ENCODE peak calls at places on chromosomes 7 and 10, in five cellular contexts. L, C, O, G and E are unnamed samples.

GRCh38 chr10:60654813-60655464 is 123.3 kb upstream of the CDK1 start:
- DNase-seq in L (no peak), C (no peak), G (no peak), O (peak; percentile 65), E (no peak)

GRCh38 chr10:31977440-31978157 is 49.0 kb upstream of the ARHGAP12 start:
- DNase-seq in L (no peak), C (no peak), O (peak; percentile 61), G (peak; percentile 72), E (no peak)

GRCh38 chr7:23431596-23432284 is 38.6 kb downstream of the IGF2BP3 start:
- DNase-seq in L (no peak), G (peak; percentile 18), C (no peak), O (no peak), E (no peak)

GRCh38 chr10:31768467-31768866 is 160.2 kb downstream of the ARHGAP12 start:
- DNase-seq in G (no peak), C (no peak), L (no peak), O (peak; percentile 83), E (no peak)

GRCh38 chr10:11009471-11010308 is 8.0 kb upstream of the CELF2 start:
- DNase-seq in L (no peak), O (peak; percentile 15), C (no peak), G (no peak), E (peak; percentile 10)

GRCh38 chr10:13672505-13672904 is 85.7 kb downstream of the PRPF18 start:
- DNase-seq in L (no peak), C (no peak), O (no peak), G (peak; percentile 43), E (no peak)

GRCh38 chr7:91182819-91183405 is 81.3 kb upstream of the FZD1 start:
- DNase-seq in G (no peak), C (no peak), L (no peak), O (peak; percentile 86), E (no peak)

GRCh38 chr7:69657331-69657730 is 59.1 kb downstream of the AUTS2 start:
- DNase-seq in C (no peak), G (no peak), O (no peak), L (no peak), E (no peak)

GRCh38 chr7:33905389-33906032 is at the start of gene BMPER:
- DNase-seq in G (peak; percentile 59), L (peak; percentile 28), O (no peak), C (peak; percentile 47), E (peak; percentile 36)

GRCh38 chr10:103894454-103894853 is 23.5 kb downstream of the STN1 start:
- DNase-seq in O (peak; percentile 35), G (no peak), L (peak; percentile 51), C (no peak), E (no peak)

GRCh38 chr10:131638049-131638448 is 262.8 kb upstream of the PPP2R2D start:
- DNase-seq in O (no peak), C (no peak), G (no peak), L (no peak), E (no peak)

GRCh38 chr10:24703700-24704099 is 20.0 kb downstream of the ARHGAP21 start:
- DNase-seq in L (no peak), G (no peak), C (no peak), O (peak; percentile 85), E (no peak)

GRCh38 chr10:121077331-121077730 is 226.2 kb downstream of the WDR11 start:
- DNase-seq in G (peak; percentile 25), C (no peak), O (peak; percentile 87), L (no peak), E (no peak)

GRCh38 chr10:35433851-35434426 is 97.6 kb downstream of the CCNY start:
- DNase-seq in O (peak; percentile 53), G (peak; percentile 97), C (no peak), L (no peak), E (no peak)

GRCh38 chr7:32119790-32120196 is 49.6 kb upstream of the PDE1C start:
- DNase-seq in G (no peak), C (no peak), O (no peak), L (no peak), E (no peak)

DNA sequence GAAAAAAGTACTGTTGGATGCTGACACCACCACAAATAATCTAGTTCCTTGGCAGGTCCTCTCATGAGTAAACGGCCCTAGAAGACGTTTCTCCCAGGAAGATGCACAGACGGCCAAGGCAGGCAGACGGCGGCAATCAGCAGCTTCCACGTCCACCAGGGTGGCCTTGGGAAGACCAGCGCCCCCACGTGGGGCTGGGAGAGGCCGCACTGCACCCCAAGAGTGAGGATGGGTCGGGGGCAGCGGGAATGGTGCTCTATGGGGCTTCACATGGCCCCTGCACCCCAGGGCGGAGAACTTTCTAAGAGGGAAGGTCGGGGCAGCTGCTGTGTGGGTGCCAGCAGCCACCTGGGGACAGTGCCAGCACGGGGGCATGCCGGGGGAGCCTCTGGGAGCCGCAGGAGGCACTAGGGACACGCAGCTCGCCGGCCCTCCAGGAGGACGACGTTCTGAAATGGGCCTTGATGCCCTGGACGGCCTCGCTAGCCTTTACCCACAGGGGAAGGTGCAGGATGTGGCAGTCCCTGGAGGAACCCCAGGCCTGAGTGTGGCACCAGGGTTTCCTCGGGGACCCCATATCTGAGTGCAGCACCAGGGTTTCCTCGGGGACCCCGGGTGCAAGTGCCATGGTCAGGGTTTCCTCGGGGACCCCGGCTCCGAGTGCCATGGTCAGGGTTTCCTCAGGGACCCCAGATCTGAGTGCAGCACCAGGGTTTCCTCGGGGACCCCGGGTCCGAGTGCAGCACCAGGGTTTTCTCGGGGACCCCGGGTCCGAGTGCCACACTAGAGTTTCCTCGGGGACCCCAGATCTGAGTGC is 539.9 kb downstream of the DNAJB6 start:
- DNase-seq in G (no peak), O (no peak), L (no peak), C (no peak), E (no peak)
- TF ChIP-seq CTCF in G (no peak), O (no peak), L (no peak), C (no peak), E (no peak)

GRCh38 chr10:7563770-7564169 is 103.0 kb downstream of the ITIH5 start:
- DNase-seq in L (no peak), C (no peak), G (peak; percentile 21), O (no peak), E (no peak)
- TF ChIP-seq CTCF in L (no peak), C (no peak), G (no peak), O (no peak), E (no peak)

GRCh38 chr10:122457934-122458333 is 3.4 kb upstream of the HTRA1 start:
- DNase-seq in C (no peak), L (no peak), G (peak; percentile 21), O (no peak), E (no peak)

GRCh38 chr10:122461367-122461728 is at the start of gene HTRA1:
- DNase-seq in O (peak; percentile 32), G (no peak), L (peak; percentile 63), C (peak; percentile 64), E (no peak)

GRCh38 chr10:122458693-122459092 is 2.7 kb upstream of the HTRA1 start:
- DNase-seq in C (no peak), L (no peak), G (no peak), O (no peak), E (no peak)

GRCh38 chr10:122460891-122461293 is 461 bp upstream of the HTRA1 start:
- DNase-seq in L (no peak), G (no peak), C (no peak), O (peak; percentile 29), E (no peak)

DNA sequence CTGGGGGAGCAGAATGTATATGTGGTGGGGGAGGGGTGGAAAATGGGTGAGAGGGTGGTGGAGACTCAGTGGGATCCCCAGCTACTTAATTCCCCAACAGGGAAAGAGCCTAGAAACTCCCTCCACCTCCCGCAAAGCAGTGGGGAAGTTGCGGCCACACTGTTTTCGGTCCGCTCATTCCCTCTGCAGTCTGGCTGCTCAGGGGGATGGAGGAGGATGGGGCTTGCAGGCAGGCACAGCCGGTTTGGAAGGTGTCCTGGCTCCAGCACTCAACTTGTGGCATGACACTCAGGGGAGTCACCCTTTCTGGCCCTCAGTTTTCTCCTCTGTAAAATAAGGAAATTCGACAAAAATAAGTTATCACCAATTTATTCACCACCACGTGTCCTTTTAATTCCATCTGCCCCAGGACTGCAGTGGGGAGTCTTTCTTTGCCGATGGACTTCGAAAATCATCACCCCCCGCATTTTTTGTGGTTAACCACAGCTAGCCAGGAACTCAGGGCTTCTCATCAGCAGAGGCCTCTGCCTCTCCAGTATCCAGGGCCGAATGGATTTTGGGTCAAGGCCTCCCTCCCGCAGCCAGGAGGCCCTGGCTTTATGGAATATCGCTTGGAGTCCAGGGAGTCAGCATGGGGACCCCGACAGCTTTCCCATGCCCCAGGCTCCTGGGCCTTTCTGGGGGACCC is 1.6 kb upstream of the HTRA1 start:
- DNase-seq in C (no peak), L (no peak), O (peak; percentile 82), G (no peak), E (no peak)
- TF ChIP-seq CTCF in C (no peak), L (no peak), O (no peak), G (no peak), E (no peak)

DNA sequence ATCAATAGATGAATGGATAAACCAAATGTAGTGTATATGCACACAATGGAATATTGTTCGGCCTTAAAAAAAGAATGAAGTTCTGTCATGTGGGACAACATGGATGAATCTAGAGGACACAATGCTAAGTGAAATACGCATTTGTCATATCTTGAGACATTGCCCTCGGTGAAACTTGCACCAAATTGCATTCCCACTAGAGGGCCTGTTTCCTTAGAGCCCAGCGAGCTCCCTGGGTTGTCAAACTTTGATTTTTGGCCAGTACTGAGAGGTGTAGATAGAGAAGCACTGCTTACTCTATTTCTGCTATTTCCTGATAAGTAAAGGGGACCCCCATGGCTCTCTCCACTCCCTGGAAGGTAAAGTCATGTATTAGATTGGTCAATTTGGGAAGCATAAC is 157.1 kb downstream of the GPAM start:
- DNase-seq in G (peak; percentile 8), O (no peak), C (peak; percentile 15), L (no peak), E (no peak)
- TF ChIP-seq CTCF in G (peak; percentile 40), O (peak; percentile 9), C (peak; percentile 35), L (no peak), E (no peak)

DNA sequence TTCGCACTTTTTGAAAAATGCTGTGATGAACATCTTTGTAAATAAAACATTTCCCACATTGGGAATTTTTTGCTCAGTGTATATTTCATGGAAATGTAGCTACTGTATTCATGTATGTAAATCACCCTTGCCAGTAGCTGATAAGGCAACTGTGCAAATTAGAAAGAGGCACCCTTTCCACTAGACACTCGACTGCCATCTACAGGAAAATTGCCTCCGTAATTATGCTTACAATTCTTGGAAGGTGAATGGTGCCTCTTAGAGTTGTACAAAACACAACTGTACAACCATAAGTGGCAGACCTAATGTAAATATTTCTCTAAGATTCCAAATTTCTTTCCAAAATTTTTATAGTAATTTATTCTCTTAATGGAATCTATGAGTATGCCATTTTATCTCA is 491.7 kb downstream of the CCSER2 start:
- DNase-seq in L (no peak), G (peak; percentile 52), C (no peak), O (peak; percentile 21), E (no peak)
- TF ChIP-seq CTCF in L (no peak), G (peak; percentile 54), C (no peak), O (peak; percentile 41), E (no peak)

GRCh38 chr10:44172883-44173557 is 211.9 kb downstream of the CXCL12 start:
- DNase-seq in C (no peak), O (no peak), G (no peak), L (no peak), E (no peak)
- TF ChIP-seq CTCF in C (no peak), O (no peak), G (no peak), L (no peak), E (no peak)

GRCh38 chr7:16460789-16461465 is 4.6 kb downstream of the SOSTDC1 start:
- DNase-seq in G (no peak), L (no peak), O (no peak), C (no peak), E (no peak)
- TF ChIP-seq CTCF in G (no peak), L (no peak), O (no peak), C (no peak), E (no peak)

GRCh38 chr7:39535064-39535463 is 31.1 kb upstream of the YAE1 start:
- DNase-seq in L (no peak), C (no peak), G (no peak), O (no peak), E (no peak)
- TF ChIP-seq CTCF in L (no peak), C (no peak), G (no peak), O (no peak), E (no peak)